ENCODE peak calls at places on chromosomes 13 and 19, in ten cellular contexts. U is stimulated activated CD8-positive, alpha-beta memory T cell treated with anti-CD3 and anti-CD28 coated beads, Interleukin-2, amount 100 ng/mL, for 48 hours; W is T-helper 1 cell; Z is A172; D is KG1; X is iPS-NIHi11; C is neural progenitor cell; O is SK-N-SH; J is IMR-90; N is GM06990. M is an unnamed sample.

GRCh38 chr19:29277107-29277506 is 64.2 kb upstream of the UQCRFS1 start:
- DNase-seq in J (no peak), Z (peak), O (no peak), X (peak), D (no peak), W (peak), C (peak), N (peak), U (peak), M (peak)

GRCh38 chr19:34403784-34404108 is 453 bp upstream of the PDCD2L start:
- DNase-seq in N (no peak), Z (no peak), W (no peak), O (no peak), X (no peak), U (no peak), D (no peak), J (no peak), C (no peak), M (no peak)

GRCh38 chr19:54253331-54254194 is 3.5 kb downstream of the LILRB5 start:
- DNase-seq in U (no peak), W (no peak), C (no peak), J (no peak), X (no peak), O (no peak), D (no peak), Z (no peak), N (no peak), M (no peak)

GRCh38 chr13:52615817-52616216 is 26.4 kb upstream of the HNRNPA1L2 start:
- DNase-seq in O (no peak), D (no peak), C (no peak), J (no peak), Z (no peak), W (no peak), N (peak), U (no peak), X (peak), M (no peak)

GRCh38 chr13:23960566-23961156 is 63.4 kb upstream of the C1QTNF9B start:
- DNase-seq in N (no peak), Z (peak), W (no peak), U (no peak), C (peak), O (no peak), X (no peak), D (peak), J (peak), M (peak)

GRCh38 chr19:16197188-16197621 is 506 bp upstream of the AP1M1 start:
- DNase-seq in J (peak), O (no peak), D (no peak), N (no peak), X (no peak), W (no peak), U (no peak), Z (peak), C (no peak), M (no peak)

GRCh38 chr13:43749503-43749902 is 37.3 kb downstream of the ENOX1 start:
- DNase-seq in D (no peak), X (no peak), U (no peak), N (no peak), O (no peak), Z (no peak), J (no peak), W (no peak), C (no peak), M (no peak)

GRCh38 chr13:28636078-28636477 is 22.9 kb upstream of the POMP start:
- DNase-seq in Z (no peak), O (no peak), N (no peak), C (no peak), D (no peak), W (no peak), J (peak), U (no peak), X (no peak), M (no peak)

GRCh38 chr13:42068886-42069285 is 20.4 kb downstream of the DGKH start:
- DNase-seq in O (no peak), W (no peak), C (no peak), Z (no peak), J (no peak), D (no peak), U (no peak), X (no peak), N (no peak), M (no peak)

GRCh38 chr13:92461831-92462230 is 764.8 kb upstream of the GPC6 start:
- DNase-seq in N (no peak), U (no peak), O (no peak), D (no peak), C (no peak), J (no peak), W (no peak), X (no peak), Z (no peak), M (no peak)

GRCh38 chr13:37495046-37495445 is 103.5 kb downstream of the POSTN start:
- DNase-seq in C (no peak), U (no peak), O (no peak), J (peak), N (no peak), W (no peak), Z (peak), X (no peak), D (no peak), M (peak)

GRCh38 chr13:97521726-97522125 is 87.8 kb downstream of the RAP2A start:
- DNase-seq in N (no peak), U (no peak), O (no peak), X (no peak), J (no peak), W (no peak), Z (no peak), D (no peak), C (no peak), M (no peak)

GRCh38 chr19:17450264-17451075 is 2.0 kb upstream of the TMEM221 start:
- DNase-seq in C (no peak), W (no peak), O (no peak), Z (peak), D (peak), N (peak), X (no peak), U (no peak), J (no peak), M (no peak)

GRCh38 chr13:46687810-46688209 is 109.2 kb downstream of the ESD start:
- DNase-seq in O (no peak), W (no peak), J (peak), C (no peak), D (no peak), Z (peak), U (no peak), X (peak), N (no peak), M (peak)

GRCh38 chr13:51006067-51006800 is 96.6 kb downstream of the RNASEH2B start:
- DNase-seq in X (no peak), W (no peak), D (no peak), J (no peak), C (no peak), N (no peak), O (no peak), U (no peak), Z (no peak), M (no peak)

GRCh38 chr13:110054041-110054440 is 252.9 kb downstream of the COL4A1 start:
- DNase-seq in J (no peak), Z (no peak), O (no peak), X (no peak), D (no peak), U (no peak), N (no peak), W (no peak), C (no peak), M (no peak)

GRCh38 chr19:43596842-43597461 is 557 bp downstream of the ZNF576 start:
- DNase-seq in C (peak), D (no peak), J (peak), W (no peak), Z (no peak), O (no peak), N (no peak), U (no peak), X (no peak), M (no peak)

M was measured in ELF-1.